ENCODE peak calls at places on chromosomes 1 and 21, in seven cellular contexts. R, V, A, B, L, E and T are unnamed samples.
A peak's percentile ranks its signal among the peaks of the same experiment; 100 is the strongest.

GRCh38 chr21:33411949-33412430 is 8.8 kb downstream of the IFNGR2 start:
- DNase-seq in R (no peak), V (no peak), A (no peak), B (no peak), L (no peak), E (no peak), T (no peak)

GRCh38 chr1:46041974-46042373 is 90.5 kb downstream of the PIK3R3 start:
- DNase-seq in R (no peak), V (no peak), A (no peak), B (no peak), L (no peak), E (no peak), T (no peak)

GRCh38 chr1:210321552-210321951 is 7.2 kb upstream of the HHAT start:
- DNase-seq in R (no peak), V (no peak), A (no peak), B (no peak), L (no peak), E (no peak), T (no peak)

GRCh38 chr1:31733389-31734219 is 29.8 kb upstream of the COL16A1 start:
- DNase-seq in R (peak; percentile 15), V (no peak), A (no peak), B (no peak), L (no peak), E (no peak), T (no peak)

GRCh38 chr1:109788695-109789521 is 25.2 kb upstream of the EPS8L3 start:
- DNase-seq in R (no peak), V (peak; percentile 85), A (no peak), B (peak; percentile 78), L (no peak), E (peak; percentile 17), T (no peak)

GRCh38 chr1:47881505-47882442 is 115.4 kb downstream of the TRABD2B start:
- DNase-seq in R (no peak), V (no peak), A (no peak), B (peak; percentile 26), L (no peak), E (no peak), T (no peak)

GRCh38 chr1:25199876-25200620 is 32.3 kb downstream of the SYF2 start:
- DNase-seq in R (no peak), V (no peak), A (no peak), B (no peak), L (no peak), E (no peak), T (no peak)

GRCh38 chr1:104132386-104132973 is 382.8 kb downstream of the AMY1C start:
- DNase-seq in R (no peak), V (peak; percentile 83), A (no peak), B (peak; percentile 55), L (no peak), E (no peak), T (peak; percentile 2)

GRCh38 chr21:24275613-24276012 is 1331.7 kb downstream of the MRPL39 start:
- DNase-seq in R (no peak), V (no peak), A (no peak), B (no peak), L (no peak), E (no peak), T (no peak)

GRCh38 chr1:27634166-27634981 is 611 bp downstream of the FGR start:
- DNase-seq in R (no peak), V (no peak), A (peak; percentile 61), B (peak; percentile 47), L (no peak), E (no peak), T (no peak)

GRCh38 chr1:212917858-212918257 is 32.5 kb upstream of the VASH2 start:
- DNase-seq in R (no peak), V (no peak), A (no peak), B (no peak), L (no peak), E (no peak), T (no peak)

GRCh38 chr21:45010860-45011259 is 63.5 kb upstream of the ADARB1 start:
- DNase-seq in R (no peak), V (no peak), A (no peak), B (no peak), L (no peak), E (peak; percentile 20), T (no peak)

GRCh38 chr1:51693420-51694144 is 76.7 kb downstream of the OSBPL9 start:
- DNase-seq in R (no peak), V (no peak), A (no peak), B (no peak), L (no peak), E (no peak), T (no peak)

GRCh38 chr1:95829581-95829980 is 595.6 kb downstream of the RWDD3 start:
- DNase-seq in R (no peak), V (no peak), A (no peak), B (no peak), L (no peak), E (no peak), T (no peak)